ENCODE peak calls at places on chromosomes 4 and X, in ten cellular contexts. T is WTC11, W is endothelial cell, J is lower leg skin, F is AG04449, E is foreskin fibroblast, X is MCF 10A, Q is fibroblast of lung, N is thoracic aorta, Z is fibroblast of mammary gland. P is an unnamed sample.
A peak's percentile ranks its signal among the peaks of the same experiment; 100 is the strongest.

GRCh38 chr4:168654206-168655174 is 157.6 kb downstream of the PALLD start:
- DNase-seq in T (peak; percentile 22), W (no peak), J (no peak), F (no peak), E (no peak), X (peak; percentile 83), Q (no peak), N (no peak), Z (no peak), P (no peak)

GRCh38 chr4:74364649-74365491 is at the start of gene EREG:
- DNase-seq in T (peak; percentile 84), W (peak; percentile 54), J (no peak), F (peak; percentile 7), E (peak; percentile 39), X (peak; percentile 66), Q (peak; percentile 84), N (no peak), Z (peak; percentile 66), P (no peak)

GRCh38 chrX:54961750-54962149 is 32.2 kb downstream of the PFKFB1 start:
- DNase-seq in T (no peak), W (no peak), J (no peak), F (no peak), E (no peak), X (peak; percentile 12), Q (no peak), N (no peak), Z (no peak), P (no peak)

GRCh38 chr4:81466841-81467671 is 4.7 kb downstream of the RASGEF1B start:
- DNase-seq in T (peak; percentile 72), W (peak; percentile 74), J (peak; percentile 87), F (peak; percentile 33), E (peak; percentile 45), X (peak; percentile 82), Q (peak; percentile 81), N (no peak), Z (peak; percentile 68), P (no peak)

GRCh38 chr4:83109480-83110221 is 4.9 kb downstream of the PLAC8 start:
- DNase-seq in T (peak; percentile 65), W (peak; percentile 45), J (no peak), F (no peak), E (peak; percentile 13), X (no peak), Q (no peak), N (no peak), Z (peak; percentile 14), P (no peak)

GRCh38 chrX:21740329-21741274 is 17.3 kb downstream of the SMPX start:
- DNase-seq in T (no peak), W (no peak), J (peak; percentile 42), F (no peak), E (no peak), X (no peak), Q (peak; percentile 33), N (no peak), Z (peak; percentile 11), P (no peak)

GRCh38 chrX:115694028-115694427 is 133.1 kb downstream of the PLS3 start:
- DNase-seq in T (no peak), W (no peak), J (no peak), F (no peak), E (no peak), X (no peak), Q (no peak), N (no peak), Z (no peak), P (no peak)

GRCh38 chrX:15151267-15152196 is 118.4 kb downstream of the ASB9 start:
- DNase-seq in T (no peak), W (no peak), J (no peak), F (no peak), E (no peak), X (peak; percentile 25), Q (no peak), N (no peak), Z (no peak), P (no peak)

DNA sequence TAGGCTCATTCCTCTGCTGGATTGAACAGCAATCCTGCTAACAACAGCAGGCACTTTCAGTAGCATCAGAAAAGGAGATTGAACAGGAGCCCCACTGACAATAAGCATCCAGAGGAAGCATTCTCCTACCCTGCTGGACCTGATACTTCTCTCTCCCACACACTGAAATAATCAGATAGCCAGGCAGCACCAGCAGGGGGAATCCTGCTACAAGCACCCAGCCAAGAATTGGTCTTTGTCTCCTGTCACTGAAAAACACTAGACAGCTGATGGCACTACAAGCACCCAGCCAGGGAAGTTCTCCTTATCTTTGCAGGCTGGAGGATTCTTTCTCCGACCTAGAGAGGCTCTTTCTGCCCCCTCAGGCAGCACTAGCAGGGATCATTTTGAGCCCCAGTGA is 444.3 kb upstream of the GRIA3 start:
- DNase-seq in T (no peak), W (peak; percentile 3), J (no peak), F (no peak), E (no peak), X (peak; percentile 1), Q (no peak), N (no peak), Z (no peak), P (no peak)
- TF ChIP-seq CTCF in T (no peak), W (no peak), J (no peak), F (no peak), E (peak; percentile 14), X (no peak), Q (no peak), N (no peak), Z (no peak), P (no peak)

GRCh38 chr4:158255727-158256324 is 45.5 kb downstream of the TMEM144 start:
- DNase-seq in T (no peak), W (peak; percentile 16), J (no peak), F (peak; percentile 2), E (peak; percentile 25), X (peak; percentile 58), Q (peak; percentile 74), N (no peak), Z (peak; percentile 68), P (no peak)
- TF ChIP-seq CTCF in T (peak; percentile 59), W (peak; percentile 69), J (no peak), F (peak; percentile 63), E (peak; percentile 71), X (peak; percentile 73), Q (peak; percentile 75), N (peak; percentile 78), Z (peak; percentile 73), P (peak; percentile 67)

GRCh38 chr4:56908206-56909082 is 744 bp downstream of the REST start:
- DNase-seq in T (peak; percentile 87), W (peak; percentile 83), J (peak; percentile 43), F (no peak), E (peak; percentile 72), X (peak; percentile 54), Q (peak; percentile 65), N (peak; percentile 7), Z (peak; percentile 49), P (no peak)
- TF ChIP-seq CTCF in T (no peak), W (no peak), J (no peak), F (no peak), E (no peak), X (no peak), Q (no peak), N (peak; percentile 2), Z (no peak), P (no peak)

GRCh38 chrX:150449313-150449712 is 86.2 kb downstream of the MAMLD1 start:
- DNase-seq in T (no peak), W (no peak), J (no peak), F (no peak), E (no peak), X (no peak), Q (no peak), N (no peak), Z (no peak), P (no peak)
- TF ChIP-seq CTCF in T (no peak), W (no peak), J (no peak), F (no peak), E (no peak), X (peak; percentile 12), Q (peak; percentile 17), N (no peak), Z (no peak), P (no peak)

GRCh38 chr4:143477487-143477886 is 36.0 kb upstream of the SMARCA5 start:
- DNase-seq in T (no peak), W (no peak), J (no peak), F (no peak), E (no peak), X (no peak), Q (no peak), N (no peak), Z (no peak), P (no peak)

GRCh38 chr4:143481361-143481760 is 32.1 kb upstream of the SMARCA5 start:
- DNase-seq in T (no peak), W (no peak), J (no peak), F (no peak), E (no peak), X (no peak), Q (no peak), N (no peak), Z (no peak), P (no peak)

GRCh38 chr4:143488684-143489083 is 24.8 kb upstream of the SMARCA5 start:
- DNase-seq in T (no peak), W (no peak), J (no peak), F (no peak), E (no peak), X (no peak), Q (no peak), N (no peak), Z (no peak), P (no peak)

GRCh38 chr4:143486314-143486713 is 27.2 kb upstream of the SMARCA5 start:
- DNase-seq in T (no peak), W (no peak), J (no peak), F (no peak), E (no peak), X (no peak), Q (no peak), N (no peak), Z (peak; percentile 3), P (no peak)

DNA sequence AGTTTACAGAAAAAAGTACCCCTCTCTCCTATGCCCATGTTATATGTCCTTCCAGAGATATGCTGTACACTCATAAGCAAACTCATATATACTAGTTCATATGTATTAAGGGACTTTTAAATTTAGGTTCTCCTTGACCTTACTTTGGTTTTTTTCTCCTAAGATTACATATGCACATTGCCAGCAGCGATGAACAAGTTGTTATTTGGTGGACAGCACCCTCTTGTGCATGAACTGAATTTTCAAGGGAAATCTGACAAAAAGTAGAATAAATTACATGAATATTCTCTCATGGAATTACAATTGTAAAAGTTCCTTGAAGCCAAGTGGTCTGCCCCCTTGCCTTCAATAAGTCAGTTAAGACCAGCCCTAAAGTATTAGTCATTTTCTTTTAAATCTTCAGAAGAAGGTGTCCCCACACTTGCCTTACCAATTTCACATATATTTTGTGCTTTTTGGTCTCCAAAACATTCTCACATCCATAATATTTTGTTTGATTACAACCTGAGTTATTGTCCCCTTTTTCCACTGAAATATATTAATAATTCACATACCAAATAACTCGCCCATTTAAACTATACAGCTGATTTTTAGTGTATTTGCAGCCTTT is 30.6 kb upstream of the SMARCA5 start:
- DNase-seq in T (no peak), W (peak; percentile 35), J (no peak), F (peak; percentile 14), E (peak; percentile 42), X (peak; percentile 57), Q (peak; percentile 80), N (no peak), Z (peak; percentile 69), P (no peak)
- TF ChIP-seq CTCF in T (peak; percentile 27), W (peak; percentile 33), J (no peak), F (peak; percentile 47), E (peak; percentile 54), X (peak; percentile 66), Q (peak; percentile 52), N (peak; percentile 62), Z (peak; percentile 61), P (peak; percentile 80)

DNA sequence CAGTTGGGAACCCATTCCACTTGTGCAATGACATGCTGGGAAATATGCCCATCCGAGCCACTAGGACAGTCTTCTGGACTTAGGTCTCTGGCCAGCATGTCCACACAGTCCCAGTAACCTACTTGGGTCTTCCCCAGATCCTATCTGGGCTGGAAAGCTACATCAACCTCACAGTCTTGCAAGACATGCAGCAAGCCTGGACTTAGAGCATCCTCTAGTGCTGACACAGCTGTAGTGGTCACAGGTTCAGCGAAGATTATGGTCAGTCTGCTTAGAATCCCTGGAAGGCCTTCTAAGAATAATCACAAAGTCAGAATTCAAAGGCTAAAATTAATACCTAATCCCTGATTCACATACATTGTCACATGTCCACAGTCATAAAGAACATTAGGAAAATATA is 842.7 kb downstream of the STPG2 start:
- DNase-seq in T (no peak), W (no peak), J (no peak), F (no peak), E (no peak), X (no peak), Q (no peak), N (no peak), Z (no peak), P (no peak)
- TF ChIP-seq CTCF in T (no peak), W (no peak), J (no peak), F (no peak), E (no peak), X (no peak), Q (no peak), N (no peak), Z (no peak), P (no peak)

P was measured in D721Med.